ENCODE peak calls at places on chromosomes 3 and 15, in seven cellular contexts. Q is HFFc6; A is body of pancreas; I is Karpas-422; P is right lobe of liver; H is NAMALWA; R is stimulated activated CD4-positive, alpha-beta T cell treated with anti-CD3 and anti-CD28 coated beads, Interleukin-2, amount 100 ng/mL, for 48 hours. L is an unnamed sample.
A peak's percentile ranks its signal among the peaks of the same experiment; 100 is the strongest.

GRCh38 chr15:77476999-77477398 is 56.3 kb downstream of the HMG20A start:
- DNase-seq in Q (no peak), R (no peak), I (no peak), A (no peak), H (no peak), P (no peak), L (no peak)

GRCh38 chr3:158810823-158811425 is 9.1 kb downstream of the MFSD1 start:
- DNase-seq in P (no peak), H (no peak), A (no peak), R (no peak), Q (no peak), I (no peak), L (no peak)

GRCh38 chr15:63967616-63968015 is 78.7 kb downstream of the DAPK2 start:
- DNase-seq in R (no peak), I (no peak), A (no peak), Q (no peak), P (no peak), H (no peak), L (no peak)

GRCh38 chr3:53100818-53101466 is 29.3 kb downstream of the RFT1 start:
- DNase-seq in A (no peak), H (no peak), P (no peak), Q (no peak), I (no peak), R (no peak), L (no peak)

GRCh38 chr3:100123112-100123511 is 8.8 kb upstream of the FILIP1L start:
- DNase-seq in Q (no peak), R (no peak), A (no peak), P (no peak), H (no peak), I (no peak), L (no peak)

GRCh38 chr3:45881031-45882022 is 5.0 kb upstream of the CCR9 start:
- DNase-seq in R (no peak), I (no peak), H (no peak), Q (peak; percentile 36), P (no peak), A (no peak), L (no peak)

GRCh38 chr15:36005542-36005941 is 459.6 kb upstream of the DPH6 start:
- DNase-seq in H (no peak), R (no peak), A (no peak), I (no peak), Q (no peak), P (no peak), L (no peak)

GRCh38 chr3:101216710-101217457 is 103.5 kb downstream of the IMPG2 start:
- DNase-seq in I (peak; percentile 46), R (no peak), A (no peak), Q (peak; percentile 62), H (no peak), P (no peak), L (no peak)

GRCh38 chr15:82942691-82943090 is 9.8 kb downstream of the HOMER2 start:
- DNase-seq in A (peak; percentile 93), R (no peak), H (no peak), Q (peak; percentile 21), P (peak; percentile 77), I (no peak), L (no peak)

GRCh38 chr15:31905054-31905453 is 125.3 kb upstream of the CHRNA7 start:
- DNase-seq in R (no peak), H (no peak), I (no peak), P (no peak), Q (no peak), A (no peak), L (no peak)

GRCh38 chr15:60389261-60390077 is 8.3 kb downstream of the ANXA2 start:
- DNase-seq in P (no peak), H (no peak), Q (no peak), A (no peak), R (no peak), I (no peak), L (no peak)

GRCh38 chr3:117052356-117052755 is 342.8 kb downstream of the TUSC7 start:
- DNase-seq in H (no peak), R (no peak), I (no peak), A (no peak), Q (no peak), P (no peak), L (no peak)

GRCh38 chr3:186940965-186941364 is 10.6 kb downstream of the ST6GAL1 start:
- DNase-seq in Q (no peak), H (no peak), R (no peak), I (no peak), A (no peak), P (no peak), L (no peak)

GRCh38 chr3:62965311-62965710 is 90.1 kb upstream of the CADPS start:
- DNase-seq in I (peak; percentile 42), Q (no peak), A (no peak), R (no peak), H (no peak), P (no peak), L (no peak)

GRCh38 chr3:121592856-121593702 is at the start of gene FBXO40:
- DNase-seq in Q (no peak), R (no peak), A (peak; percentile 18), P (peak; percentile 76), I (peak; percentile 77), H (no peak), L (no peak)

GRCh38 chr3:173921741-173922140 is 524.2 kb downstream of the NLGN1 start:
- DNase-seq in A (no peak), H (no peak), Q (no peak), R (no peak), I (no peak), P (no peak), L (no peak)